ENCODE peak calls at places on chromosomes 16 and 17, in five cellular contexts. W is left ventricle myocardium inferior, D is psoas muscle, O is heart right ventricle, P is endodermal cell. M is an unnamed sample.

GRCh38 chr16:57512296-57513001 is 23.9 kb downstream of the CCDC102A start:
- DNase-seq in P (no peak), D (no peak), W (no peak), O (no peak), M (no peak)

GRCh38 chr16:53309457-53309856 is 124.8 kb upstream of the RBL2 start:
- DNase-seq in O (no peak), P (no peak), W (no peak), D (no peak), M (no peak)

GRCh38 chr16:5928476-5929055 is 831.0 kb upstream of the EEF2KMT start:
- DNase-seq in O (no peak), P (peak; percentile 72), D (no peak), W (no peak), M (no peak)

GRCh38 chr17:9334536-9335446 is 240.8 kb downstream of the STX8 start:
- DNase-seq in P (peak; percentile 54), W (no peak), O (no peak), D (no peak), M (no peak)

GRCh38 chr16:87762071-87762571 is 3.7 kb downstream of the KLHDC4 start:
- DNase-seq in O (no peak), W (no peak), P (no peak), D (no peak), M (no peak)

GRCh38 chr17:74512041-74512440 is 19.2 kb downstream of the CD300LB start:
- DNase-seq in P (no peak), W (peak; percentile 38), O (peak; percentile 28), D (peak; percentile 48), M (no peak)

GRCh38 chr17:19646788-19647696 is 1.5 kb upstream of the ALDH3A2 start:
- DNase-seq in D (no peak), P (peak; percentile 88), W (no peak), O (no peak), M (no peak)

GRCh38 chr17:12180644-12181261 is 160.1 kb downstream of the MAP2K4 start:
- DNase-seq in O (peak; percentile 36), W (no peak), D (no peak), P (peak; percentile 69), M (peak; percentile 26)

GRCh38 chr17:45579529-45580495 is 89.3 kb upstream of the PLEKHM1 start:
- DNase-seq in W (no peak), P (peak; percentile 71), D (no peak), O (no peak), M (no peak)

DNA sequence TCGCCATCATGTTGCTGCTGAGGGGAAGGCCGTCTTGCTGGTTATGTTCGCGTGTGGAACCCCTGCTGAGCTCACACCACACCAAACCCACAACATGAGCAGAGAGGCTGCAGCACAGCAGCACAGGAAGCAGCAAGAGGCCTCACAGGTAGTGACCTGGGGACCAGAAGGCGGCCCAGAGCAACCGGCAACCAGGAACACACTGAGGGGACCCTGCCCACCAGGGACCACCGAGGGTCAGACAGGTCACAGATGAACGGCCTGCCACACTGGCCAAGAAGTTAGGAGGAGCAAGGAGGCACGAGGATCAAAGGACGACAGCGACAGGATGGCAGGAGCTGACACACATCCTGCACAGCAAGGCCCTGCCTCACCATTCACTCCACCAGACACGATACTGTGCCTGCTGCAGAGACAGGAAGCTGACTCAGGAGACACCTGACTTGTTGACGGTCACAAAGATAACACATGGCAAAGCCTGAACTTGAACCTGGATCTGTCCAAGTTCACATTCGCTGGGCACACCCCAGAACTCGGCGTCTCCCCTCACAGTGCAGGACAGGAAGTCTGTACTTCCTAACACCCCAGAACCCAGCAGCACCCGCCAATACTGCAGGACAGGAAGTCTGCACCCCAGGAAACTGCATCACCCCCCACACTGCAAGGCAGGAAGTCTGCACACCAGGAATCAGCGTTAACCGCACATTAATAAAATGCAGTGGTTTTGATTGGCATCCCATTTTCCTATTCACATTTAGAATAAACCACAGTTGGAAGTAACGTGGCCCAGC is 98.5 kb downstream of the ZNF778 start:
- DNase-seq in O (peak; percentile 63), P (no peak), D (no peak), W (peak; percentile 42), M (peak; percentile 82)
- H3K4me3 ChIP-seq in O (no peak overlapping the region), P (no peak overlapping the region), D (no peak overlapping the region), W (no peak overlapping the region), M (no peak overlapping the region)

GRCh38 chr17:34980681-34981537 is 597 bp downstream of the LIG3 start:
- DNase-seq in W (peak; percentile 76), O (peak; percentile 68), D (peak; percentile 84), P (peak; percentile 92), M (peak; percentile 42)
- TF ChIP-seq CTCF in W (peak; percentile 55), O (peak; percentile 56), D (peak; percentile 17), P (peak; percentile 70), M (peak; percentile 28)

GRCh38 chr17:60508384-60508980 is 17.6 kb downstream of the APPBP2 start:
- DNase-seq in O (no peak), W (no peak), P (no peak), D (no peak), M (no peak)
- H3K4me3 ChIP-seq in O (no peak overlapping the region), W (no peak overlapping the region), P (no peak overlapping the region), D (no peak overlapping the region), M (no peak overlapping the region)

GRCh38 chr16:9134739-9135138 is 43.3 kb downstream of the HAPSTR1 start:
- DNase-seq in W (no peak), P (peak; percentile 88), O (peak; percentile 27), D (peak; percentile 30), M (no peak)
- TF ChIP-seq CTCF in W (peak; percentile 69), P (peak; percentile 82), O (peak; percentile 61), D (peak; percentile 43), M (peak; percentile 64)

GRCh38 chr17:81120695-81121621 is 44.3 kb upstream of the PVALEF start:
- DNase-seq in O (no peak), W (no peak), D (no peak), P (peak; percentile 79), M (no peak)

GRCh38 chr17:81119223-81120148 is 45.8 kb upstream of the PVALEF start:
- DNase-seq in O (peak; percentile 61), D (peak; percentile 81), P (peak; percentile 100), W (peak; percentile 65), M (peak; percentile 50)

GRCh38 chr17:81118308-81119221 is 46.7 kb upstream of the PVALEF start:
- DNase-seq in O (no peak), D (no peak), W (no peak), P (peak; percentile 77), M (no peak)

GRCh38 chr17:81121841-81122733 is 43.2 kb upstream of the PVALEF start:
- DNase-seq in P (peak; percentile 79), W (no peak), D (no peak), O (no peak), M (no peak)

GRCh38 chr17:81120149-81120484 is 45.2 kb upstream of the PVALEF start:
- DNase-seq in D (no peak), O (no peak), P (no peak), W (no peak), M (no peak)
- H3K4me3 ChIP-seq in D (no peak overlapping the region), O (peak overlapping the region; percentile 47), P (no peak overlapping the region), W (peak overlapping the region; percentile 55), M (no peak overlapping the region)

GRCh38 chr16:67283826-67284555 is 4.7 kb downstream of the PLEKHG4 start:
- DNase-seq in W (no peak), D (no peak), O (no peak), P (no peak), M (no peak)

GRCh38 chr16:67283039-67283825 is 3.9 kb downstream of the PLEKHG4 start:
- DNase-seq in O (no peak), D (no peak), W (no peak), P (no peak), M (no peak)

GRCh38 chr16:67286441-67287235 is 7.3 kb downstream of the PLEKHG4 start:
- DNase-seq in O (no peak), W (no peak), P (no peak), D (no peak), M (no peak)

GRCh38 chr16:67282447-67282805 is 3.1 kb downstream of the PLEKHG4 start:
- DNase-seq in W (no peak), P (no peak), O (no peak), D (no peak), M (no peak)

GRCh38 chr16:67284699-67285646 is 5.6 kb downstream of the PLEKHG4 start:
- DNase-seq in O (peak; percentile 23), P (peak; percentile 94), W (no peak), D (peak; percentile 42), M (no peak)
- TF ChIP-seq CTCF in O (peak; percentile 56), P (peak; percentile 82), W (peak; percentile 61), D (peak; percentile 67), M (peak; percentile 44)